ENCODE peak calls at places on chromosome 7, in nine cellular contexts. One of them, this sample, is unnamed.

GRCh38 chr7:20199015-20199737 is 18.0 kb downstream of the MACC1 start:
- DNase-seq in GM23248: peak; percentile 78
- DNase-seq in neuronal stem cell: no peak
- DNase-seq in CD8-positive, alpha-beta T cell: no peak
- DNase-seq in prostate gland: no peak
- DNase-seq in DND-41: no peak
- DNase-seq in CD8-positive, alpha-beta memory T cell: no peak
- DNase-seq in heart left ventricle: no peak
- DNase-seq in SK-N-SH: peak; percentile 13
- DNase-seq in this sample: peak; percentile 29

GRCh38 chr7:17444673-17445072 is 146.2 kb downstream of the AHR start:
- DNase-seq in DND-41: no peak
- DNase-seq in CD8-positive, alpha-beta T cell: no peak
- DNase-seq in neuronal stem cell: no peak
- DNase-seq in SK-N-SH: no peak
- DNase-seq in CD8-positive, alpha-beta memory T cell: no peak
- DNase-seq in GM23248: peak; percentile 26
- DNase-seq in heart left ventricle: no peak
- DNase-seq in prostate gland: no peak
- DNase-seq in this sample: no peak

GRCh38 chr7:155883491-155884224 is 71.4 kb upstream of the SHH start:
- DNase-seq in CD8-positive, alpha-beta T cell: no peak
- DNase-seq in CD8-positive, alpha-beta memory T cell: no peak
- DNase-seq in neuronal stem cell: no peak
- DNase-seq in heart left ventricle: peak; percentile 3
- DNase-seq in prostate gland: no peak
- DNase-seq in DND-41: no peak
- DNase-seq in SK-N-SH: no peak
- DNase-seq in GM23248: no peak
- DNase-seq in this sample: no peak

GRCh38 chr7:41696323-41696916 is 6.5 kb downstream of the INHBA start:
- DNase-seq in GM23248: peak; percentile 89
- DNase-seq in neuronal stem cell: peak; percentile 82
- DNase-seq in DND-41: peak; percentile 17
- DNase-seq in CD8-positive, alpha-beta T cell: no peak
- DNase-seq in heart left ventricle: peak; percentile 70
- DNase-seq in prostate gland: peak; percentile 74
- DNase-seq in SK-N-SH: peak; percentile 79
- DNase-seq in CD8-positive, alpha-beta memory T cell: no peak
- DNase-seq in this sample: peak; percentile 90

GRCh38 chr7:104793066-104793465 is 220.9 kb upstream of the KMT2E start:
- DNase-seq in SK-N-SH: no peak
- DNase-seq in heart left ventricle: no peak
- DNase-seq in GM23248: no peak
- DNase-seq in neuronal stem cell: no peak
- DNase-seq in CD8-positive, alpha-beta T cell: no peak
- DNase-seq in prostate gland: no peak
- DNase-seq in DND-41: no peak
- DNase-seq in CD8-positive, alpha-beta memory T cell: no peak
- DNase-seq in this sample: peak; percentile 7

GRCh38 chr7:14309432-14309831 is 320.0 kb upstream of the ETV1 start:
- DNase-seq in SK-N-SH: no peak
- DNase-seq in neuronal stem cell: no peak
- DNase-seq in heart left ventricle: no peak
- DNase-seq in CD8-positive, alpha-beta T cell: no peak
- DNase-seq in GM23248: no peak
- DNase-seq in prostate gland: no peak
- DNase-seq in CD8-positive, alpha-beta memory T cell: no peak
- DNase-seq in DND-41: no peak
- DNase-seq in this sample: no peak

GRCh38 chr7:44994877-44995554 is 5.0 kb upstream of the CCM2 start:
- DNase-seq in neuronal stem cell: no peak
- DNase-seq in SK-N-SH: no peak
- DNase-seq in CD8-positive, alpha-beta memory T cell: no peak
- DNase-seq in DND-41: no peak
- DNase-seq in GM23248: no peak
- DNase-seq in prostate gland: no peak
- DNase-seq in CD8-positive, alpha-beta T cell: no peak
- DNase-seq in heart left ventricle: no peak
- DNase-seq in this sample: no peak

GRCh38 chr7:140619101-140619615 is 21.5 kb downstream of the DENND2A start:
- DNase-seq in GM23248: no peak
- DNase-seq in DND-41: no peak
- DNase-seq in neuronal stem cell: no peak
- DNase-seq in prostate gland: no peak
- DNase-seq in CD8-positive, alpha-beta memory T cell: no peak
- DNase-seq in heart left ventricle: no peak
- DNase-seq in CD8-positive, alpha-beta T cell: no peak
- DNase-seq in SK-N-SH: no peak
- DNase-seq in this sample: peak; percentile 38

GRCh38 chr7:92720604-92721350 is 115.6 kb downstream of the CDK6 start:
- DNase-seq in SK-N-SH: no peak
- DNase-seq in neuronal stem cell: no peak
- DNase-seq in prostate gland: no peak
- DNase-seq in CD8-positive, alpha-beta memory T cell: no peak
- DNase-seq in CD8-positive, alpha-beta T cell: no peak
- DNase-seq in heart left ventricle: no peak
- DNase-seq in GM23248: no peak
- DNase-seq in DND-41: no peak
- DNase-seq in this sample: no peak

GRCh38 chr7:108406474-108406873 is 49.8 kb downstream of the NRCAM start:
- DNase-seq in CD8-positive, alpha-beta T cell: no peak
- DNase-seq in neuronal stem cell: no peak
- DNase-seq in SK-N-SH: no peak
- DNase-seq in heart left ventricle: no peak
- DNase-seq in GM23248: peak; percentile 29
- DNase-seq in prostate gland: no peak
- DNase-seq in CD8-positive, alpha-beta memory T cell: no peak
- DNase-seq in DND-41: no peak
- DNase-seq in this sample: peak; percentile 81

GRCh38 chr7:2381881-2382509 is 21.4 kb upstream of the CHST12 start:
- DNase-seq in neuronal stem cell: no peak
- DNase-seq in SK-N-SH: no peak
- DNase-seq in prostate gland: no peak
- DNase-seq in GM23248: no peak
- DNase-seq in CD8-positive, alpha-beta T cell: no peak
- DNase-seq in DND-41: no peak
- DNase-seq in CD8-positive, alpha-beta memory T cell: no peak
- DNase-seq in heart left ventricle: no peak
- DNase-seq in this sample: no peak

GRCh38 chr7:127107601-127108007 is 145.1 kb downstream of the GRM8 start:
- DNase-seq in DND-41: peak; percentile 58
- DNase-seq in neuronal stem cell: peak; percentile 89
- DNase-seq in SK-N-SH: peak; percentile 45
- DNase-seq in CD8-positive, alpha-beta memory T cell: no peak
- DNase-seq in CD8-positive, alpha-beta T cell: no peak
- DNase-seq in heart left ventricle: peak; percentile 32
- DNase-seq in GM23248: peak; percentile 54
- DNase-seq in prostate gland: peak; percentile 38
- DNase-seq in this sample: peak; percentile 51

GRCh38 chr7:4683884-4684565 is 1.9 kb downstream of the FOXK1 start:
- DNase-seq in CD8-positive, alpha-beta T cell: no peak
- DNase-seq in CD8-positive, alpha-beta memory T cell: peak; percentile 29
- DNase-seq in neuronal stem cell: no peak
- DNase-seq in GM23248: peak; percentile 84
- DNase-seq in SK-N-SH: peak; percentile 73
- DNase-seq in heart left ventricle: peak; percentile 75
- DNase-seq in prostate gland: peak; percentile 30
- DNase-seq in DND-41: no peak
- DNase-seq in this sample: peak; percentile 64

GRCh38 chr7:75980126-75980864 is 14.1 kb downstream of the TMEM120A start:
- DNase-seq in SK-N-SH: peak; percentile 45
- DNase-seq in CD8-positive, alpha-beta memory T cell: no peak
- DNase-seq in DND-41: no peak
- DNase-seq in heart left ventricle: no peak
- DNase-seq in neuronal stem cell: no peak
- DNase-seq in CD8-positive, alpha-beta T cell: no peak
- DNase-seq in prostate gland: no peak
- DNase-seq in GM23248: no peak
- DNase-seq in this sample: no peak

GRCh38 chr7:116234517-116235200 is 24.3 kb downstream of the TES start:
- DNase-seq in DND-41: peak; percentile 16
- DNase-seq in neuronal stem cell: no peak
- DNase-seq in SK-N-SH: no peak
- DNase-seq in CD8-positive, alpha-beta memory T cell: no peak
- DNase-seq in prostate gland: no peak
- DNase-seq in GM23248: no peak
- DNase-seq in CD8-positive, alpha-beta T cell: no peak
- DNase-seq in heart left ventricle: no peak
- DNase-seq in this sample: no peak
- H3K4me1 ChIP-seq in DND-41: peaks cover 45% of the 10 kb centered on the region
- H3K4me1 ChIP-seq in neuronal stem cell: no peaks in the 10 kb centered on the region
- H3K4me1 ChIP-seq in SK-N-SH: peaks cover 31% of the 10 kb centered on the region
- H3K4me1 ChIP-seq in CD8-positive, alpha-beta memory T cell: peaks cover 58% of the 10 kb centered on the region
- H3K4me1 ChIP-seq in prostate gland: no peaks in the 10 kb centered on the region
- H3K4me1 ChIP-seq in GM23248: peaks cover 42% of the 10 kb centered on the region
- H3K4me1 ChIP-seq in CD8-positive, alpha-beta T cell: peaks cover 57% of the 10 kb centered on the region
- H3K4me1 ChIP-seq in heart left ventricle: peaks cover 17% of the 10 kb centered on the region
- H3K4me1 ChIP-seq in this sample: no peaks in the 10 kb centered on the region

DNA sequence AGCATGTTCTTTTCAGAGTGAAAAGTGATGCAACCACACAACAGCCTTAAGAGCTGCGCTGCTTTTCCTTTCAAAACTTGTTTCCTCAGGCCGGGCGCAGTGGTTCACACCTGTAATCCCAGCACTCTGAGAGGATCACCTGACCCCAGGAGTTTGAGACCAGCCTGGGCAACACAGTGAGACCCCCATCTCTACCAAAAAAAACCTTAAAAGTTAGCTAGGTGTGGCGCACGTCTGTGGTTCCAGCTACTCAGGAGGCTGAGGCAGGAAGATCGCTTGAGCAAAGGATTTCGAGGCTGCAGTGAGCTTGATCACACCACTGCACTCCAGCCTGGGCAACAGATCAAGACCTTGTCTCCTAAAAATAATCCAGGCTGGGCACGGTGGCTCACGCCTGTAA is 2.0 kb downstream of the COX19 start:
- DNase-seq in DND-41: no peak
- DNase-seq in neuronal stem cell: no peak
- DNase-seq in CD8-positive, alpha-beta T cell: no peak
- DNase-seq in GM23248: no peak
- DNase-seq in heart left ventricle: no peak
- DNase-seq in prostate gland: no peak
- DNase-seq in SK-N-SH: no peak
- DNase-seq in CD8-positive, alpha-beta memory T cell: no peak
- DNase-seq in this sample: no peak
- H3K4me1 ChIP-seq in DND-41: peaks cover 32% of the 10 kb centered on the region
- H3K4me1 ChIP-seq in neuronal stem cell: peaks cover 11% of the 10 kb centered on the region
- H3K4me1 ChIP-seq in CD8-positive, alpha-beta T cell: peaks cover 28% of the 10 kb centered on the region
- H3K4me1 ChIP-seq in GM23248: no peaks in the 10 kb centered on the region
- H3K4me1 ChIP-seq in heart left ventricle: peaks cover 13% of the 10 kb centered on the region
- H3K4me1 ChIP-seq in prostate gland: peaks cover 12% of the 10 kb centered on the region
- H3K4me1 ChIP-seq in SK-N-SH: peaks cover 6% of the 10 kb centered on the region
- H3K4me1 ChIP-seq in CD8-positive, alpha-beta memory T cell: peaks cover 29% of the 10 kb centered on the region
- H3K4me1 ChIP-seq in this sample: peaks cover 10% of the 10 kb centered on the region

DNA sequence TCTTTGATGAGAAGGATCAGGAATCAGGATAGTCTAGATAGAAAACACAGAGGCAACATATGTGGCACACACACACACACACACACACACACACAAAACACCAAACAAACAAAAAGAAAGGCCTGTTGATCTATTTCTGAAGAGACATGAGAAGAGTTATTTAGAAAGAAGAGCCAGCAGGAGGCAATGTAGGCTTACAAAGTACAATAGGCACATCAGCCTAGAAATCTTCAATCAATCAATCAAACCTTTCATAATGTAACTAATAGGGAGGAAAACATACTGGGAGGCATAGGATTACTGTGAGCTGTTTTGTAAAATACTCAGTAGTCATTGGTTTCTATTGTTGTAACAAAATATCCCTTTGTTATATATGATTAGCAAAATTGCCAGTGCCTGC is 47.3 kb upstream of the TES start:
- DNase-seq in prostate gland: no peak
- DNase-seq in CD8-positive, alpha-beta T cell: no peak
- DNase-seq in GM23248: peak; percentile 20
- DNase-seq in heart left ventricle: no peak
- DNase-seq in CD8-positive, alpha-beta memory T cell: no peak
- DNase-seq in SK-N-SH: no peak
- DNase-seq in neuronal stem cell: no peak
- DNase-seq in DND-41: no peak
- DNase-seq in this sample: no peak
- H3K4me1 ChIP-seq in prostate gland: no peaks in the 10 kb centered on the region
- H3K4me1 ChIP-seq in CD8-positive, alpha-beta T cell: peaks cover 10% of the 10 kb centered on the region
- H3K4me1 ChIP-seq in GM23248: peaks cover 2% of the 10 kb centered on the region
- H3K4me1 ChIP-seq in heart left ventricle: no peaks in the 10 kb centered on the region
- H3K4me1 ChIP-seq in CD8-positive, alpha-beta memory T cell: peaks cover 6% of the 10 kb centered on the region
- H3K4me1 ChIP-seq in SK-N-SH: no peaks in the 10 kb centered on the region
- H3K4me1 ChIP-seq in neuronal stem cell: peaks cover 1% of the 10 kb centered on the region
- H3K4me1 ChIP-seq in DND-41: peaks cover 73% of the 10 kb centered on the region
- H3K4me1 ChIP-seq in this sample: peaks cover 11% of the 10 kb centered on the region

DNA sequence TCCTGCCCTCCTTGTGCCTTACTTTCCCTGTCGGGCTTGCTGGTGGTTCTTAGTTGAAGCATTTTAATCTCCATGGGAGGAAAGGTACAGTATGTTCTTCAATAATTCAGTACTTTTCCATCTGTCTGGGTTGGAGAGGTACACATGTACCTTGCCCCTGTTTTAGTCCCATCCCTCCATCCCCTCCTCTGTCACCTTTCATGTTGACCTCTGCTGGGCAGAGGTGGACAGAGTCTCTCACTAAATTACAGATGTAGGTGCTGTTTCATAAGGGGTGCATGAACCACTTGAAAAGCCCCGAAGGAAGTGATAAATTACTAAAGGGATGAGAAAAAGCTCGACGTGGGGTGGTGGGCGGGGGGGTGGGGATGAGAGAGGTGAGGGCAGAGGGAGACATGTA is 5.4 kb downstream of the AGFG2 start:
- DNase-seq in CD8-positive, alpha-beta memory T cell: no peak
- DNase-seq in DND-41: no peak
- DNase-seq in CD8-positive, alpha-beta T cell: no peak
- DNase-seq in neuronal stem cell: no peak
- DNase-seq in SK-N-SH: no peak
- DNase-seq in heart left ventricle: no peak
- DNase-seq in prostate gland: no peak
- DNase-seq in GM23248: no peak
- DNase-seq in this sample: no peak
- H3K4me1 ChIP-seq in CD8-positive, alpha-beta memory T cell: peaks cover 95% of the 10 kb centered on the region
- H3K4me1 ChIP-seq in DND-41: peaks cover 14% of the 10 kb centered on the region
- H3K4me1 ChIP-seq in CD8-positive, alpha-beta T cell: peaks cover 90% of the 10 kb centered on the region
- H3K4me1 ChIP-seq in neuronal stem cell: peaks cover 12% of the 10 kb centered on the region
- H3K4me1 ChIP-seq in SK-N-SH: peaks cover 48% of the 10 kb centered on the region
- H3K4me1 ChIP-seq in heart left ventricle: peaks cover 27% of the 10 kb centered on the region
- H3K4me1 ChIP-seq in prostate gland: peaks cover 47% of the 10 kb centered on the region
- H3K4me1 ChIP-seq in GM23248: peaks cover 29% of the 10 kb centered on the region
- H3K4me1 ChIP-seq in this sample: peaks cover 30% of the 10 kb centered on the region

DNA sequence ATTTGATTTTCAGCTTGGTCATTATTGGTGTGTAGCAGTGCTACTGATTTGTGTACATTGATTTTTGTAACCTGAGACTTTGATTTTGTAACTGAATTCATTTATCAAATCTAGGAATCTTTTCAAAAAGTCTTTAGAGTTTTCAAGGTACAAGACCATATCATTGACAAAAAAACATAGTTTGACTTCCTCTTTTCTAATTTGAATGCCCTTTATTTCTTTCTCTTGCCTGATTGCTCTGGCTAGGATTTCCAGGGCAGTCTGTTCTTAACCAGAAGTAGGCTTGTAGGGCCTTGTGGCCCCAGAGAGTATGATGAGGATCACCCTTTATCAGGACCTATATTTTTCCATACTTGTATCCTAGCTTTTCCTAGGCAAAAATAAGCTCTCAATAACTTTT is 234.5 kb upstream of the FZD1 start:
- DNase-seq in heart left ventricle: no peak
- DNase-seq in DND-41: no peak
- DNase-seq in CD8-positive, alpha-beta memory T cell: no peak
- DNase-seq in CD8-positive, alpha-beta T cell: no peak
- DNase-seq in SK-N-SH: no peak
- DNase-seq in GM23248: no peak
- DNase-seq in neuronal stem cell: no peak
- DNase-seq in prostate gland: no peak
- DNase-seq in this sample: no peak
- H3K4me1 ChIP-seq in heart left ventricle: no peaks in the 10 kb centered on the region
- H3K4me1 ChIP-seq in DND-41: no peaks in the 10 kb centered on the region
- H3K4me1 ChIP-seq in CD8-positive, alpha-beta memory T cell: no peaks in the 10 kb centered on the region
- H3K4me1 ChIP-seq in CD8-positive, alpha-beta T cell: no peaks in the 10 kb centered on the region
- H3K4me1 ChIP-seq in SK-N-SH: no peaks in the 10 kb centered on the region
- H3K4me1 ChIP-seq in GM23248: peaks cover 1% of the 10 kb centered on the region
- H3K4me1 ChIP-seq in neuronal stem cell: peaks cover 7% of the 10 kb centered on the region
- H3K4me1 ChIP-seq in prostate gland: no peaks in the 10 kb centered on the region
- H3K4me1 ChIP-seq in this sample: peaks cover 15% of the 10 kb centered on the region

This sample was measured in cardiac muscle cell.